ENCODE peak calls at places on chromosomes 11 and 22, in five cellular contexts. One of them, this sample, is unnamed.

GRCh38 chr11:28581286-28582242 is 473.4 kb downstream of the METTL15 start:
- DNase-seq in A549: no peak
- DNase-seq in GM23338: peak
- DNase-seq in K562: no peak
- DNase-seq in GM12878: no peak
- DNase-seq in this sample: no peak

GRCh38 chr11:17985517-17985916 is 27.3 kb downstream of the SERGEF start:
- DNase-seq in A549: no peak
- DNase-seq in GM23338: no peak
- DNase-seq in K562: no peak
- DNase-seq in GM12878: no peak
- DNase-seq in this sample: peak

GRCh38 chr11:130816516-130816915 is 99.8 kb downstream of the SNX19 start:
- DNase-seq in A549: no peak
- DNase-seq in GM23338: no peak
- DNase-seq in K562: no peak
- DNase-seq in GM12878: no peak
- DNase-seq in this sample: no peak

GRCh38 chr22:25494774-25495173 is 69.7 kb upstream of the GRK3 start:
- DNase-seq in A549: no peak
- DNase-seq in GM23338: peak
- DNase-seq in K562: no peak
- DNase-seq in GM12878: peak
- DNase-seq in this sample: no peak

GRCh38 chr22:33923033-33923432 is 2.8 kb upstream of the LARGE1 start:
- DNase-seq in A549: no peak
- DNase-seq in GM23338: no peak
- DNase-seq in K562: no peak
- DNase-seq in GM12878: no peak
- DNase-seq in this sample: no peak

GRCh38 chr11:27395556-27396258 is 32.7 kb upstream of the CCDC34 start:
- DNase-seq in A549: peak
- DNase-seq in GM23338: peak
- DNase-seq in K562: no peak
- DNase-seq in GM12878: no peak
- DNase-seq in this sample: peak

GRCh38 chr11:68778205-68778604 is 26.9 kb upstream of the TESMIN start:
- DNase-seq in A549: no peak
- DNase-seq in GM23338: no peak
- DNase-seq in K562: no peak
- DNase-seq in GM12878: no peak
- DNase-seq in this sample: no peak

GRCh38 chr11:70912226-70912840 is 340.0 kb downstream of the SHANK2 start:
- DNase-seq in A549: no peak
- DNase-seq in GM23338: no peak
- DNase-seq in K562: no peak
- DNase-seq in GM12878: no peak
- DNase-seq in this sample: no peak

GRCh38 chr22:49321477-49322055 is 506.1 kb downstream of the BRD1 start:
- DNase-seq in A549: no peak
- DNase-seq in GM23338: no peak
- DNase-seq in K562: no peak
- DNase-seq in GM12878: no peak
- DNase-seq in this sample: no peak

GRCh38 chr22:40258463-40259046 is 80.8 kb downstream of the TNRC6B start:
- DNase-seq in A549: peak
- DNase-seq in GM23338: no peak
- DNase-seq in K562: no peak
- DNase-seq in GM12878: no peak
- DNase-seq in this sample: no peak

GRCh38 chr22:37010174-37010573 is 9.1 kb downstream of the TST start:
- DNase-seq in A549: no peak
- DNase-seq in GM23338: no peak
- DNase-seq in K562: no peak
- DNase-seq in GM12878: no peak
- DNase-seq in this sample: no peak

GRCh38 chr22:24427500-24428164 is at the start of gene ADORA2A:
- DNase-seq in A549: no peak
- DNase-seq in GM23338: peak
- DNase-seq in K562: no peak
- DNase-seq in GM12878: peak
- DNase-seq in this sample: no peak

GRCh38 chr11:29750392-29750791 is 266.4 kb downstream of the KCNA4 start:
- DNase-seq in A549: no peak
- DNase-seq in GM23338: no peak
- DNase-seq in K562: no peak
- DNase-seq in GM12878: no peak
- DNase-seq in this sample: no peak

GRCh38 chr11:111336582-111337256 is 38.4 kb downstream of the POU2AF3 start:
- DNase-seq in A549: no peak
- DNase-seq in GM23338: peak
- DNase-seq in K562: no peak
- DNase-seq in GM12878: no peak
- DNase-seq in this sample: peak

GRCh38 chr11:128361451-128362020 is 225.8 kb downstream of the ETS1 start:
- DNase-seq in A549: no peak
- DNase-seq in GM23338: no peak
- DNase-seq in K562: no peak
- DNase-seq in GM12878: no peak
- DNase-seq in this sample: no peak

GRCh38 chr11:27861706-27862430 is 161.6 kb upstream of the BDNF start:
- DNase-seq in A549: peak
- DNase-seq in GM23338: no peak
- DNase-seq in K562: no peak
- DNase-seq in GM12878: no peak
- DNase-seq in this sample: no peak

GRCh38 chr11:12017243-12017678 is 8.8 kb upstream of the DKK3 start:
- DNase-seq in A549: no peak
- DNase-seq in GM23338: no peak
- DNase-seq in K562: no peak
- DNase-seq in GM12878: no peak
- DNase-seq in this sample: no peak

GRCh38 chr11:43681543-43681942 is 1.0 kb downstream of the HSD17B12 start:
- DNase-seq in A549: peak
- DNase-seq in GM23338: peak
- DNase-seq in K562: no peak
- DNase-seq in GM12878: no peak
- DNase-seq in this sample: peak

GRCh38 chr22:50009765-50010675 is 2.5 kb downstream of the IL17REL start:
- DNase-seq in A549: no peak
- DNase-seq in GM23338: no peak
- DNase-seq in K562: no peak
- DNase-seq in GM12878: no peak
- DNase-seq in this sample: no peak

GRCh38 chr11:65041206-65042035 is at the start of gene SAC3D1:
- DNase-seq in A549: no peak
- DNase-seq in GM23338: peak
- DNase-seq in K562: peak
- DNase-seq in GM12878: no peak
- DNase-seq in this sample: no peak

GRCh38 chr22:49083607-49084006 is 744.1 kb downstream of the BRD1 start:
- DNase-seq in A549: no peak
- DNase-seq in GM23338: no peak
- DNase-seq in K562: no peak
- DNase-seq in GM12878: no peak
- DNase-seq in this sample: no peak

GRCh38 chr11:5234390-5234834 is at the start of gene HBD:
- DNase-seq in A549: no peak
- DNase-seq in GM23338: no peak
- DNase-seq in K562: no peak
- DNase-seq in GM12878: no peak
- DNase-seq in this sample: no peak

GRCh38 chr11:11629368-11629767 is 7.6 kb upstream of the GALNT18 start:
- DNase-seq in A549: no peak
- DNase-seq in GM23338: no peak
- DNase-seq in K562: no peak
- DNase-seq in GM12878: no peak
- DNase-seq in this sample: no peak

GRCh38 chr22:49789289-49790141 is 38.2 kb downstream of the BRD1 start:
- DNase-seq in A549: no peak
- DNase-seq in GM23338: no peak
- DNase-seq in K562: no peak
- DNase-seq in GM12878: no peak
- DNase-seq in this sample: peak

GRCh38 chr22:21931056-21931455 is 21.6 kb downstream of the PPM1F start:
- DNase-seq in A549: no peak
- DNase-seq in GM23338: no peak
- DNase-seq in K562: no peak
- DNase-seq in GM12878: no peak
- DNase-seq in this sample: no peak

GRCh38 chr22:31136155-31136554 is 4.2 kb downstream of the PLA2G3 start:
- DNase-seq in A549: no peak
- DNase-seq in GM23338: no peak
- DNase-seq in K562: no peak
- DNase-seq in GM12878: no peak
- DNase-seq in this sample: no peak

GRCh38 chr11:32121012-32121411 is 30.1 kb downstream of the RCN1 start:
- DNase-seq in A549: no peak
- DNase-seq in GM23338: no peak
- DNase-seq in K562: no peak
- DNase-seq in GM12878: no peak
- DNase-seq in this sample: no peak

GRCh38 chr22:37043828-37044538 is 7.6 kb upstream of the KCTD17 start:
- DNase-seq in A549: peak
- DNase-seq in GM23338: peak
- DNase-seq in K562: peak
- DNase-seq in GM12878: no peak
- DNase-seq in this sample: peak

GRCh38 chr11:69386594-69387408 is 92.8 kb downstream of the MYEOV start:
- DNase-seq in A549: no peak
- DNase-seq in GM23338: no peak
- DNase-seq in K562: no peak
- DNase-seq in GM12878: no peak
- DNase-seq in this sample: no peak

DNA sequence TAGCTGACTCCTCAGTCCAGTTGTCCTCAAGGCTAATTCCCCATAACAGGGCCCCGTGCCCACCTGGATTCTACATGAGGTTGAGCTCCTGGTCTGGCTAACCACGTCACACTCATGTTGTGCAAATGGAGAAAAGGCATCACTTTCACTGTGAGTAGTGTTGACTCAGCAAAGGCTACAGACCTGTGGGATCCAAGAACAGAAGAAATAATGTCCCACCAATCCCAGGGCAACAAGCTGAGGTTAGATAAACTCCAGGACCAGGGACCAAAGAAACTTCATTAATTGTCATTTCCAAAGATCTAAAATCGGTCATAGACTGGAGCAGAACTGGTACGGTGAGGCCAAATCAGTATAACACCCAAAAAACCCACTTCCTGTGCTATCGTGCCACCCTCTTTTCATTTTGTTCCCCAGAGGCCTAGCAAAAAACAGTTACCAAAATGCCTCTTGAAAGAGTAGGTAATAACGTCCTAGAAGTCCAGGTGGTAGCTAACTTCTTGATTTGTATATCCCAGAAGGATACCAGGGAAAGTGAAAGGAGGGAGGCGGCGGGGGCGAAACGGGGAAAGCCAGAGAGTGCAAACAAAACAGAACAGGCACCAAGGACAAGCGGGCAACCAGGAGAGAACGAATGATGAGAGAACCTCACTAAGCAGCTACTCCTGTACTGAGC is 1.4 kb downstream of the PCSK7 start:
- DNase-seq in A549: no peak
- DNase-seq in GM23338: no peak
- DNase-seq in K562: no peak
- DNase-seq in GM12878: peak
- DNase-seq in this sample: no peak
- TF ChIP-seq JUNB in A549: no peak
- TF ChIP-seq JUNB in GM23338: no peak
- TF ChIP-seq JUNB in K562: no peak
- TF ChIP-seq JUNB in GM12878: peak
- TF ChIP-seq JUNB in this sample: no peak

DNA sequence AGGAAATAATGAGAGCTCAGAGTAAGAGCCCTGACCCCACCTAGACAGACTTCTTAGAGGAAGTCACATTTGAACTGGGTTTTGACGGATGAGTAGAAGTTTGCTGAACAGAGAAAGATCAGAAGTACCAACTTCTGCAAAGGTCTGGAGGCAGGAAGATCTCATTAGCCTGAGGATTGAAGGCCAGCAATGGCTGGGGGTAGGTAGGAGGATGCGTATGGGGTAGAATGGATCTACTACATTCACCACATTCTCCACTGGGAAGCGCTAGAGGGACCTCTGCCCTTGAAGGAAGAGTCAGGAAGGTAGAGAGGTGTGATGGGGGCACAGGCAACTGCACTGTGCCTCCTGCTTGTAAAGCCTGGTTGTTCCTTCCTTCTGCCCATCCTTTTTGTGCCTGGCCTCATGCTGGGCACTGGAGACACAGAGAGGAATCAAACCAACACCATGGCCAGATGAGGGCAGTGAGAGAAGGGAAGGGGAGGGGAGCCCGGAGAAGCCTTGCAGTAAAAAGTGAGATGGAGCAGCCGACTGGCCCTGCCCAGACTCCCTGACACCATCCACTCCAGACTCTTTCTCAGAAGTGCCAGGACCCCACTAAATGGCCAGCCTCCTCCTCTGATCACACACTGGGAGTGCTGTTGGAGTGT is 4.9 kb downstream of the TPBGL start:
- DNase-seq in A549: peak
- DNase-seq in GM23338: peak
- DNase-seq in K562: no peak
- DNase-seq in GM12878: no peak
- DNase-seq in this sample: peak
- TF ChIP-seq CTCF in A549: peak
- TF ChIP-seq CTCF in GM23338: peak
- TF ChIP-seq CTCF in K562: peak
- TF ChIP-seq CTCF in GM12878: no peak
- TF ChIP-seq CTCF in this sample: no peak

DNA sequence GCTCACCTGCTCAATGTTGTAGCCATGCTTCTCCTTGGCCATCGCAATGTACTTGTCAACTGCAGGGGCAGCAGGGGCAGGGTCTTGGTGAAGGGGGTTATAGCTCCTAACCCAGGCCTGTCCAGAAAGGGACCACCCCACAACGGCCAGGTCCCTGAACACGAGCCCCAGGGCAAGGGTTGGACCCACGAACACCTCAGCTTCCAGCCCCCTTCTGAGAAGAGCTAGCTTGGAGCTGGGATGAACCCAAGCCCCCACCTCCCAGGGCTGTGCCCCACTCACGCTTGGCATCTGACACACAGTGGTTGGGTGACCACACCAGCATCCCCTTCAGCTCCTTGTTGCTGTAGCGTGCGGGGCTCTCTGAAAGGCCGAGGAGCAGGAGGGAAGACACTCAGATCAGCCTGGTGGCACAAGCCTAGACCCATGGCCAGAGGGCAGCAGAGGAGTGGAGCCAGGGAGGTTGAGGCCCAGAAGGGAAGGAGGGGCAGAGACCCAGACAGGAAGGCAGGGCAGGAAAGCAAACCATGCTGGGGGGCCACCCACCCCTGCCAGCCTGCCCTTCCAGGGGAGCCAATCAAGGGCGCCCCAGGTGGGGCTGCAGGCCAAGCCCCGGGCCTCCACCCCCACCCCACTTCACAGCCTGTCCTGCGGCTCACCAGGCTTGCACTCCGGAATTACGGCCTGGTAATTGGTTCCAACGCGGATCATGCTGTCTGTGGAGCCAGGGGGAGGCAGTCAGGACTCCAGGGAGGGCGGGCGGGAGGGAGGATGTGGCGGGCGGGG is 1.9 kb downstream of the RCOR2 start:
- DNase-seq in A549: no peak
- DNase-seq in GM23338: peak
- DNase-seq in K562: no peak
- DNase-seq in GM12878: no peak
- DNase-seq in this sample: no peak
- TF ChIP-seq JUNB in A549: no peak
- TF ChIP-seq JUNB in GM23338: no peak
- TF ChIP-seq JUNB in K562: no peak
- TF ChIP-seq JUNB in GM12878: no peak
- TF ChIP-seq JUNB in this sample: no peak

GRCh38 chr11:113781682-113782081 is 2.1 kb downstream of the CLDN25 start:
- DNase-seq in A549: no peak
- DNase-seq in GM23338: peak
- DNase-seq in K562: no peak
- DNase-seq in GM12878: no peak
- DNase-seq in this sample: no peak
- TF ChIP-seq CTCF in A549: no peak
- TF ChIP-seq CTCF in GM23338: no peak
- TF ChIP-seq CTCF in K562: no peak
- TF ChIP-seq CTCF in GM12878: no peak
- TF ChIP-seq CTCF in this sample: no peak

This sample was measured in HepG2.